ENCODE peak calls at places on chromosomes 7 and 10, in nine cellular contexts. One of them, this sample, is unnamed.

GRCh38 chr7:135976312-135977019 is 693 bp downstream of the MTPN start:
- DNase-seq in Panc1: no peak
- DNase-seq in endothelial cell of umbilical vein: peak; percentile 25
- DNase-seq in neural progenitor cell: no peak
- DNase-seq in tibial artery: no peak
- DNase-seq in hepatocyte: peak; percentile 31
- DNase-seq in thoracic aorta: no peak
- DNase-seq in fibroblast of lung: no peak
- DNase-seq in SK-N-SH: peak; percentile 67
- DNase-seq in this sample: no peak

GRCh38 chr10:96585726-96586418 is 940 bp downstream of the TM9SF3 start:
- DNase-seq in thoracic aorta: no peak
- DNase-seq in hepatocyte: peak; percentile 61
- DNase-seq in tibial artery: no peak
- DNase-seq in neural progenitor cell: peak; percentile 10
- DNase-seq in endothelial cell of umbilical vein: peak; percentile 41
- DNase-seq in fibroblast of lung: no peak
- DNase-seq in SK-N-SH: no peak
- DNase-seq in Panc1: no peak
- DNase-seq in this sample: no peak

GRCh38 chr10:14325325-14325955 is 5.3 kb downstream of the FRMD4A start:
- DNase-seq in Panc1: peak; percentile 8
- DNase-seq in neural progenitor cell: peak; percentile 59
- DNase-seq in thoracic aorta: peak; percentile 3
- DNase-seq in fibroblast of lung: no peak
- DNase-seq in hepatocyte: peak; percentile 48
- DNase-seq in SK-N-SH: no peak
- DNase-seq in endothelial cell of umbilical vein: peak; percentile 35
- DNase-seq in tibial artery: no peak
- DNase-seq in this sample: no peak

GRCh38 chr10:100341953-100342626 is 4.9 kb upstream of the SCD start:
- DNase-seq in Panc1: no peak
- DNase-seq in neural progenitor cell: peak; percentile 74
- DNase-seq in thoracic aorta: no peak
- DNase-seq in hepatocyte: peak; percentile 84
- DNase-seq in SK-N-SH: peak; percentile 73
- DNase-seq in tibial artery: peak; percentile 73
- DNase-seq in endothelial cell of umbilical vein: peak; percentile 63
- DNase-seq in fibroblast of lung: peak; percentile 47
- DNase-seq in this sample: no peak

GRCh38 chr10:12214763-12215218 is 18.8 kb downstream of the CDC123 start:
- DNase-seq in tibial artery: no peak
- DNase-seq in SK-N-SH: peak; percentile 47
- DNase-seq in thoracic aorta: no peak
- DNase-seq in fibroblast of lung: peak; percentile 47
- DNase-seq in hepatocyte: peak; percentile 80
- DNase-seq in endothelial cell of umbilical vein: peak; percentile 65
- DNase-seq in Panc1: no peak
- DNase-seq in neural progenitor cell: peak; percentile 61
- DNase-seq in this sample: peak; percentile 24

GRCh38 chr7:158663428-158663741 is 41.2 kb downstream of the NCAPG2 start:
- DNase-seq in fibroblast of lung: no peak
- DNase-seq in thoracic aorta: no peak
- DNase-seq in hepatocyte: no peak
- DNase-seq in endothelial cell of umbilical vein: no peak
- DNase-seq in neural progenitor cell: no peak
- DNase-seq in SK-N-SH: peak; percentile 57
- DNase-seq in tibial artery: no peak
- DNase-seq in Panc1: no peak
- DNase-seq in this sample: no peak

GRCh38 chr10:29834990-29835569 is 200.3 kb upstream of the SVIL start:
- DNase-seq in Panc1: no peak
- DNase-seq in neural progenitor cell: no peak
- DNase-seq in fibroblast of lung: peak; percentile 28
- DNase-seq in SK-N-SH: no peak
- DNase-seq in thoracic aorta: no peak
- DNase-seq in tibial artery: no peak
- DNase-seq in hepatocyte: no peak
- DNase-seq in endothelial cell of umbilical vein: no peak
- DNase-seq in this sample: no peak

GRCh38 chr7:91249506-91250233 is 14.6 kb upstream of the FZD1 start:
- DNase-seq in thoracic aorta: no peak
- DNase-seq in tibial artery: no peak
- DNase-seq in Panc1: no peak
- DNase-seq in fibroblast of lung: peak; percentile 76
- DNase-seq in endothelial cell of umbilical vein: no peak
- DNase-seq in neural progenitor cell: no peak
- DNase-seq in hepatocyte: no peak
- DNase-seq in SK-N-SH: no peak
- DNase-seq in this sample: no peak

GRCh38 chr7:5423272-5423843 is at the start of gene TNRC18:
- DNase-seq in tibial artery: peak; percentile 79
- DNase-seq in Panc1: no peak
- DNase-seq in fibroblast of lung: no peak
- DNase-seq in neural progenitor cell: no peak
- DNase-seq in thoracic aorta: no peak
- DNase-seq in endothelial cell of umbilical vein: no peak
- DNase-seq in hepatocyte: no peak
- DNase-seq in SK-N-SH: peak; percentile 76
- DNase-seq in this sample: no peak

GRCh38 chr10:92829042-92829785 is 19.1 kb upstream of the EXOC6 start:
- DNase-seq in tibial artery: no peak
- DNase-seq in fibroblast of lung: no peak
- DNase-seq in endothelial cell of umbilical vein: no peak
- DNase-seq in hepatocyte: no peak
- DNase-seq in neural progenitor cell: peak; percentile 20
- DNase-seq in SK-N-SH: no peak
- DNase-seq in thoracic aorta: no peak
- DNase-seq in Panc1: no peak
- DNase-seq in this sample: no peak

GRCh38 chr7:2248984-2249694 is 7.1 kb downstream of the NUDT1 start:
- DNase-seq in Panc1: no peak
- DNase-seq in SK-N-SH: peak; percentile 61
- DNase-seq in endothelial cell of umbilical vein: peak; percentile 82
- DNase-seq in neural progenitor cell: no peak
- DNase-seq in hepatocyte: peak; percentile 41
- DNase-seq in thoracic aorta: no peak
- DNase-seq in fibroblast of lung: peak; percentile 96
- DNase-seq in tibial artery: peak; percentile 86
- DNase-seq in this sample: peak; percentile 89

GRCh38 chr10:44993226-44993921 is 7.3 kb upstream of the ZNF22 start:
- DNase-seq in Panc1: no peak
- DNase-seq in fibroblast of lung: no peak
- DNase-seq in neural progenitor cell: no peak
- DNase-seq in SK-N-SH: no peak
- DNase-seq in thoracic aorta: no peak
- DNase-seq in endothelial cell of umbilical vein: no peak
- DNase-seq in tibial artery: peak; percentile 67
- DNase-seq in hepatocyte: no peak
- DNase-seq in this sample: no peak

GRCh38 chr10:44934416-44935200 is 23.5 kb downstream of the TMEM72 start:
- DNase-seq in neural progenitor cell: no peak
- DNase-seq in tibial artery: peak; percentile 67
- DNase-seq in hepatocyte: no peak
- DNase-seq in Panc1: no peak
- DNase-seq in endothelial cell of umbilical vein: no peak
- DNase-seq in SK-N-SH: no peak
- DNase-seq in fibroblast of lung: peak; percentile 12
- DNase-seq in thoracic aorta: no peak
- DNase-seq in this sample: no peak

GRCh38 chr10:110447886-110448285 is 49.8 kb upstream of the DUSP5 start:
- DNase-seq in fibroblast of lung: no peak
- DNase-seq in endothelial cell of umbilical vein: no peak
- DNase-seq in Panc1: no peak
- DNase-seq in thoracic aorta: no peak
- DNase-seq in SK-N-SH: no peak
- DNase-seq in neural progenitor cell: no peak
- DNase-seq in tibial artery: no peak
- DNase-seq in hepatocyte: no peak
- DNase-seq in this sample: no peak

GRCh38 chr7:119175916-119176627 is 951.6 kb downstream of the ANKRD7 start:
- DNase-seq in hepatocyte: peak; percentile 90
- DNase-seq in SK-N-SH: peak; percentile 26
- DNase-seq in Panc1: peak; percentile 41
- DNase-seq in neural progenitor cell: peak; percentile 94
- DNase-seq in tibial artery: no peak
- DNase-seq in fibroblast of lung: peak; percentile 54
- DNase-seq in thoracic aorta: no peak
- DNase-seq in endothelial cell of umbilical vein: peak; percentile 34
- DNase-seq in this sample: peak; percentile 1

GRCh38 chr7:105015631-105015965 is 1.6 kb downstream of the KMT2E start:
- DNase-seq in Panc1: no peak
- DNase-seq in neural progenitor cell: peak; percentile 76
- DNase-seq in SK-N-SH: peak; percentile 66
- DNase-seq in tibial artery: no peak
- DNase-seq in hepatocyte: peak; percentile 59
- DNase-seq in thoracic aorta: no peak
- DNase-seq in fibroblast of lung: peak; percentile 40
- DNase-seq in endothelial cell of umbilical vein: peak; percentile 58
- DNase-seq in this sample: no peak

GRCh38 chr7:149423441-149423970 is 37.4 kb downstream of the ZNF777 start:
- DNase-seq in SK-N-SH: no peak
- DNase-seq in hepatocyte: no peak
- DNase-seq in endothelial cell of umbilical vein: peak; percentile 10
- DNase-seq in neural progenitor cell: peak; percentile 8
- DNase-seq in tibial artery: no peak
- DNase-seq in Panc1: no peak
- DNase-seq in fibroblast of lung: no peak
- DNase-seq in thoracic aorta: no peak
- DNase-seq in this sample: no peak

GRCh38 chr10:102791754-102792153 is 45.5 kb downstream of the CYP17A1 start:
- DNase-seq in hepatocyte: no peak
- DNase-seq in endothelial cell of umbilical vein: no peak
- DNase-seq in SK-N-SH: peak; percentile 52
- DNase-seq in neural progenitor cell: no peak
- DNase-seq in fibroblast of lung: no peak
- DNase-seq in Panc1: no peak
- DNase-seq in tibial artery: no peak
- DNase-seq in thoracic aorta: no peak
- DNase-seq in this sample: no peak
- H3K27ac ChIP-seq in hepatocyte: peak overlapping the region; percentile 74
- H3K27ac ChIP-seq in endothelial cell of umbilical vein: no peak overlapping the region
- H3K27ac ChIP-seq in SK-N-SH: peak overlapping the region; percentile 88
- H3K27ac ChIP-seq in neural progenitor cell: no peak overlapping the region
- H3K27ac ChIP-seq in fibroblast of lung: no peak overlapping the region
- H3K27ac ChIP-seq in Panc1: peak overlapping the region; percentile 36
- H3K27ac ChIP-seq in tibial artery: no peak overlapping the region
- H3K27ac ChIP-seq in thoracic aorta: peak overlapping the region; percentile 21
- H3K27ac ChIP-seq in this sample: no peak overlapping the region

GRCh38 chr7:66442385-66442784 is 186.3 kb upstream of the KCTD7 start:
- DNase-seq in tibial artery: no peak
- DNase-seq in hepatocyte: no peak
- DNase-seq in neural progenitor cell: no peak
- DNase-seq in fibroblast of lung: no peak
- DNase-seq in endothelial cell of umbilical vein: no peak
- DNase-seq in Panc1: no peak
- DNase-seq in SK-N-SH: no peak
- DNase-seq in thoracic aorta: no peak
- DNase-seq in this sample: no peak

DNA sequence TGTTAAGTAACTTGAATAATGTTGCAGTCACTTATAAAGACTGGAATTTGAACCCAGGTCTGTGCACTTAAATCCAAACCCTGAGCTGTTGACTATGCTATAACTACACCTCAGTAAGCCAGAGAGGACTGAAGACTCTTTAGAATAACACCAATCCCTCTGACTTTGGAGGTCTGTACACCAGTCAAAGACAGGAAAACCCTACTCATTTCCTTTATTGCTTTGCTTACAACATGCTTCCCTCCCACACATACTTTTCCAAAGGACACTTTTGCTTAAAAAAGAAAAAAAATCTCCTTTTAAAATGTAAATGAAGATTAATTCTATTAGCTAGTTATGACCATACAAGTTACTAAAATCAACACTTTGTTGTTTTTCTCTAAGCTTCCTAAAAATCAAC is 184.7 kb upstream of the KCTD7 start:
- DNase-seq in SK-N-SH: no peak
- DNase-seq in thoracic aorta: no peak
- DNase-seq in Panc1: no peak
- DNase-seq in fibroblast of lung: no peak
- DNase-seq in hepatocyte: no peak
- DNase-seq in neural progenitor cell: no peak
- DNase-seq in endothelial cell of umbilical vein: peak; percentile 78
- DNase-seq in tibial artery: no peak
- DNase-seq in this sample: no peak
- H3K4me3 ChIP-seq in SK-N-SH: no peak overlapping the region
- H3K4me3 ChIP-seq in thoracic aorta: no peak overlapping the region
- H3K4me3 ChIP-seq in Panc1: no peak overlapping the region
- H3K4me3 ChIP-seq in fibroblast of lung: no peak overlapping the region
- H3K4me3 ChIP-seq in hepatocyte: no peak overlapping the region
- H3K4me3 ChIP-seq in neural progenitor cell: no peak overlapping the region
- H3K4me3 ChIP-seq in endothelial cell of umbilical vein: no peak overlapping the region
- H3K4me3 ChIP-seq in tibial artery: no peak overlapping the region
- H3K4me3 ChIP-seq in this sample: no peak overlapping the region

GRCh38 chr7:18320971-18321567 is 174.5 kb upstream of the HDAC9 start:
- DNase-seq in endothelial cell of umbilical vein: peak; percentile 65
- DNase-seq in tibial artery: no peak
- DNase-seq in thoracic aorta: no peak
- DNase-seq in SK-N-SH: peak; percentile 31
- DNase-seq in fibroblast of lung: peak; percentile 43
- DNase-seq in neural progenitor cell: peak; percentile 50
- DNase-seq in hepatocyte: peak; percentile 63
- DNase-seq in Panc1: peak; percentile 38
- DNase-seq in this sample: no peak
- TF ChIP-seq CTCF in endothelial cell of umbilical vein: peak; percentile 27
- TF ChIP-seq CTCF in tibial artery: peak; percentile 40
- TF ChIP-seq CTCF in thoracic aorta: peak; percentile 44
- TF ChIP-seq CTCF in SK-N-SH: peak; percentile 79
- TF ChIP-seq CTCF in fibroblast of lung: peak; percentile 66
- TF ChIP-seq CTCF in neural progenitor cell: peak; percentile 65
- TF ChIP-seq CTCF in hepatocyte: peak; percentile 47
- TF ChIP-seq CTCF in Panc1: peak; percentile 72
- TF ChIP-seq CTCF in this sample: peak; percentile 63

GRCh38 chr7:55497521-55497920 is 74.8 kb downstream of the VOPP1 start:
- DNase-seq in Panc1: no peak
- DNase-seq in neural progenitor cell: no peak
- DNase-seq in thoracic aorta: no peak
- DNase-seq in endothelial cell of umbilical vein: no peak
- DNase-seq in hepatocyte: no peak
- DNase-seq in fibroblast of lung: no peak
- DNase-seq in SK-N-SH: no peak
- DNase-seq in tibial artery: peak; percentile 33
- DNase-seq in this sample: no peak

GRCh38 chr7:55499591-55499990 is 72.7 kb downstream of the VOPP1 start:
- DNase-seq in Panc1: no peak
- DNase-seq in thoracic aorta: no peak
- DNase-seq in hepatocyte: no peak
- DNase-seq in fibroblast of lung: no peak
- DNase-seq in endothelial cell of umbilical vein: no peak
- DNase-seq in neural progenitor cell: no peak
- DNase-seq in SK-N-SH: no peak
- DNase-seq in tibial artery: no peak
- DNase-seq in this sample: no peak

GRCh38 chr7:55500117-55500516 is 72.2 kb downstream of the VOPP1 start:
- DNase-seq in tibial artery: no peak
- DNase-seq in neural progenitor cell: no peak
- DNase-seq in Panc1: no peak
- DNase-seq in hepatocyte: no peak
- DNase-seq in endothelial cell of umbilical vein: no peak
- DNase-seq in SK-N-SH: no peak
- DNase-seq in thoracic aorta: no peak
- DNase-seq in fibroblast of lung: no peak
- DNase-seq in this sample: no peak

GRCh38 chr7:55498142-55498541 is 74.2 kb downstream of the VOPP1 start:
- DNase-seq in neural progenitor cell: no peak
- DNase-seq in fibroblast of lung: no peak
- DNase-seq in thoracic aorta: no peak
- DNase-seq in SK-N-SH: no peak
- DNase-seq in tibial artery: no peak
- DNase-seq in hepatocyte: no peak
- DNase-seq in Panc1: no peak
- DNase-seq in endothelial cell of umbilical vein: no peak
- DNase-seq in this sample: no peak

GRCh38 chr7:55498770-55499169 is 73.5 kb downstream of the VOPP1 start:
- DNase-seq in tibial artery: peak; percentile 33
- DNase-seq in fibroblast of lung: no peak
- DNase-seq in endothelial cell of umbilical vein: no peak
- DNase-seq in SK-N-SH: no peak
- DNase-seq in hepatocyte: no peak
- DNase-seq in Panc1: no peak
- DNase-seq in neural progenitor cell: no peak
- DNase-seq in thoracic aorta: no peak
- DNase-seq in this sample: no peak
- H3K27ac ChIP-seq in tibial artery: no peak overlapping the region
- H3K27ac ChIP-seq in fibroblast of lung: no peak overlapping the region
- H3K27ac ChIP-seq in endothelial cell of umbilical vein: no peak overlapping the region
- H3K27ac ChIP-seq in SK-N-SH: no peak overlapping the region
- H3K27ac ChIP-seq in hepatocyte: no peak overlapping the region
- H3K27ac ChIP-seq in Panc1: no peak overlapping the region
- H3K27ac ChIP-seq in neural progenitor cell: no peak overlapping the region
- H3K27ac ChIP-seq in thoracic aorta: no peak overlapping the region
- H3K27ac ChIP-seq in this sample: no peak overlapping the region